ENCODE peak calls at places on chromosomes 16 and 17, in five cellular contexts. L, V, F, J and D are unnamed samples.

GRCh38 chr16:56848955-56849689 is 15.9 kb upstream of the SLC12A3 start:
- DNase-seq in L (no peak), V (no peak), J (no peak), F (no peak), D (no peak)

GRCh38 chr16:56998861-56999260 is 9.5 kb downstream of the NLRC5 start:
- DNase-seq in V (no peak), J (no peak), L (no peak), F (no peak), D (no peak)

GRCh38 chr16:76955629-76956028 is 235.4 kb upstream of the MON1B start:
- DNase-seq in V (no peak), J (no peak), L (no peak), F (no peak), D (no peak)

GRCh38 chr16:13436641-13437423 is 483.1 kb upstream of the ERCC4 start:
- DNase-seq in J (no peak), L (peak; percentile 13), F (no peak), V (no peak), D (no peak)

GRCh38 chr17:71260366-71260765 is 860.5 kb upstream of the SOX9 start:
- DNase-seq in F (no peak), J (no peak), V (no peak), L (no peak), D (no peak)

GRCh38 chr17:11204991-11205390 is 36.0 kb upstream of the SHISA6 start:
- DNase-seq in F (no peak), V (no peak), J (no peak), L (no peak), D (no peak)

GRCh38 chr17:21167303-21167702 is 40.5 kb downstream of the DHRS7B start:
- DNase-seq in F (no peak), V (no peak), J (no peak), L (no peak), D (no peak)

GRCh38 chr17:4596636-4597380 is 12.5 kb downstream of the SMTNL2 start:
- DNase-seq in L (no peak), V (no peak), J (no peak), F (no peak), D (no peak)

GRCh38 chr17:17787568-17787967 is 49.2 kb downstream of the SREBF1 start:
- DNase-seq in J (no peak), V (no peak), F (no peak), L (no peak), D (no peak)

GRCh38 chr16:73228649-73229048 is 180.7 kb upstream of the ZFHX3 start:
- DNase-seq in V (no peak), F (no peak), L (no peak), J (no peak), D (peak; percentile 32)